ENCODE peak calls at places on chromosomes 4 and X, in ten cellular contexts. P is coronary artery; I is GM03348; R is body of pancreas; N is GM10248; V is AG10803; X is CD4-positive, CD25-positive, alpha-beta regulatory T cell; K is activated gamma-delta T cell treated with Interleukin-2 at 50 U/mL for 16 hours; B is heart right ventricle; E is stimulated activated CD8-positive, alpha-beta memory T cell treated with anti-CD3 and anti-CD28 coated beads, Interleukin-7, amount 100 ng/mL, for 1 hour. D is an unnamed sample.

GRCh38 chr4:6008766-6009385 is 9.4 kb downstream of the C4orf50 start:
- DNase-seq in P (no peak), I (no peak), R (no peak), N (no peak), V (no peak), X (no peak), K (no peak), B (no peak), E (no peak), D (no peak)

GRCh38 chrX:22135171-22135711 is 103.1 kb downstream of the PHEX start:
- DNase-seq in P (no peak), I (peak; percentile 4), R (peak; percentile 22), N (no peak), V (peak; percentile 56), X (no peak), K (no peak), B (no peak), E (no peak), D (peak; percentile 51)

GRCh38 chrX:131802836-131803626 is 220.1 kb upstream of the STK26 start:
- DNase-seq in P (no peak), I (no peak), R (peak; percentile 86), N (peak; percentile 49), V (no peak), X (peak; percentile 82), K (peak; percentile 71), B (peak; percentile 24), E (no peak), D (no peak)

GRCh38 chr4:96315815-96316214 is 475.9 kb downstream of the PDHA2 start:
- DNase-seq in P (no peak), I (no peak), R (no peak), N (no peak), V (no peak), X (no peak), K (no peak), B (no peak), E (no peak), D (no peak)

GRCh38 chr4:144709159-144709558 is 63.2 kb downstream of the HHIP start:
- DNase-seq in P (no peak), I (peak; percentile 18), R (no peak), N (no peak), V (peak; percentile 47), X (no peak), K (no peak), B (no peak), E (no peak), D (peak; percentile 84)

GRCh38 chr4:120918788-120919187 is 3.7 kb downstream of the PRDM5 start:
- DNase-seq in P (no peak), I (peak; percentile 64), R (peak; percentile 26), N (no peak), V (peak; percentile 66), X (no peak), K (no peak), B (peak; percentile 40), E (no peak), D (no peak)

GRCh38 chrX:40411350-40412111 is 169.2 kb upstream of the ATP6AP2 start:
- DNase-seq in P (no peak), I (no peak), R (no peak), N (no peak), V (no peak), X (no peak), K (no peak), B (no peak), E (no peak), D (no peak)

GRCh38 chrX:67607436-67607835 is 63.6 kb downstream of the AR start:
- DNase-seq in P (no peak), I (peak; percentile 2), R (no peak), N (no peak), V (peak; percentile 83), X (no peak), K (no peak), B (no peak), E (no peak), D (no peak)

GRCh38 chr4:81635128-81635527 is 163.4 kb upstream of the RASGEF1B start:
- DNase-seq in P (no peak), I (no peak), R (no peak), N (no peak), V (no peak), X (no peak), K (no peak), B (no peak), E (no peak), D (no peak)

GRCh38 chr4:100189820-100190642 is at the start of gene DDIT4L:
- DNase-seq in P (peak; percentile 78), I (peak; percentile 87), R (peak; percentile 45), N (peak; percentile 20), V (peak; percentile 42), X (no peak), K (peak; percentile 13), B (peak; percentile 45), E (no peak), D (peak; percentile 53)

GRCh38 chrX:19585370-19586082 is 70.2 kb upstream of the MAP3K15 start:
- DNase-seq in P (no peak), I (no peak), R (no peak), N (no peak), V (no peak), X (no peak), K (no peak), B (no peak), E (no peak), D (no peak)

GRCh38 chr4:108181704-108182103 is 13.0 kb upstream of the LEF1 start:
- DNase-seq in P (no peak), I (no peak), R (no peak), N (peak; percentile 31), V (no peak), X (peak; percentile 26), K (no peak), B (no peak), E (no peak), D (no peak)

GRCh38 chrX:12567857-12568256 is 223.4 kb upstream of the PRPS2 start:
- DNase-seq in P (no peak), I (peak; percentile 22), R (no peak), N (peak; percentile 13), V (peak; percentile 9), X (no peak), K (no peak), B (no peak), E (no peak), D (no peak)

GRCh38 chrX:20066968-20067708 is 49.6 kb downstream of the MAP7D2 start:
- DNase-seq in P (no peak), I (peak; percentile 26), R (peak; percentile 19), N (peak; percentile 61), V (peak; percentile 56), X (peak; percentile 15), K (no peak), B (no peak), E (no peak), D (peak; percentile 54)

GRCh38 chrX:118536204-118536603 is 40.6 kb downstream of the DOCK11 start:
- DNase-seq in P (no peak), I (no peak), R (no peak), N (no peak), V (no peak), X (no peak), K (no peak), B (no peak), E (no peak), D (no peak)

GRCh38 chrX:134513091-134513490 is 53.1 kb downstream of the HPRT1 start:
- DNase-seq in P (no peak), I (no peak), R (no peak), N (no peak), V (no peak), X (no peak), K (no peak), B (no peak), E (no peak), D (peak; percentile 12)

GRCh38 chr4:26995316-26995715 is 134.7 kb downstream of the STIM2 start:
- DNase-seq in P (no peak), I (no peak), R (no peak), N (no peak), V (no peak), X (no peak), K (no peak), B (no peak), E (no peak), D (no peak)

GRCh38 chrX:1391370-1391706 is 575 bp downstream of the SLC25A6 start:
- DNase-seq in P (no peak), I (peak; percentile 99), R (no peak), N (peak; percentile 95), V (no peak), X (no peak), K (peak; percentile 92), B (peak; percentile 95), E (no peak), D (no peak)

GRCh38 chrX:18702362-18703195 is 4.9 kb upstream of the PPEF1 start:
- DNase-seq in P (no peak), I (peak; percentile 4), R (no peak), N (no peak), V (no peak), X (no peak), K (no peak), B (no peak), E (no peak), D (peak; percentile 17)

D was measured in EL.